ENCODE peak calls at places on chromosome 1, in eight cellular contexts. A is foreskin melanocyte, T is brain microvascular endothelial cell, R is cardiac muscle cell, L is T-helper 1 cell, I is AG08395, S is AG10803, F is mesendoderm. K is an unnamed sample.

GRCh38 chr1:184970691-184971161 is 3.6 kb downstream of the NIBAN1 start:
- DNase-seq in A (no peak), T (no peak), R (peak), L (no peak), I (no peak), S (peak), F (no peak), K (no peak)

GRCh38 chr1:205920159-205920558 is 23.1 kb downstream of the SLC26A9 start:
- DNase-seq in A (no peak), T (peak), R (peak), L (no peak), I (no peak), S (peak), F (no peak), K (no peak)

GRCh38 chr1:32364836-32365235 is 2.5 kb downstream of the TSSK3 start:
- DNase-seq in A (no peak), T (no peak), R (no peak), L (no peak), I (no peak), S (no peak), F (no peak), K (no peak)

GRCh38 chr1:111214884-111215283 is 12.6 kb upstream of the CHI3L2 start:
- DNase-seq in A (no peak), T (no peak), R (no peak), L (peak), I (no peak), S (no peak), F (no peak), K (no peak)

GRCh38 chr1:84265867-84266266 is 35.6 kb upstream of the SAMD13 start:
- DNase-seq in A (no peak), T (no peak), R (no peak), L (no peak), I (no peak), S (no peak), F (no peak), K (no peak)

GRCh38 chr1:40301066-40301465 is 16.0 kb downstream of the COL9A2 start:
- DNase-seq in A (no peak), T (no peak), R (no peak), L (no peak), I (no peak), S (no peak), F (no peak), K (peak)

GRCh38 chr1:169779970-169780369 is 14.7 kb downstream of the METTL18 start:
- DNase-seq in A (no peak), T (peak), R (no peak), L (no peak), I (no peak), S (no peak), F (no peak), K (no peak)

GRCh38 chr1:218658294-218658693 is 313.2 kb downstream of the TGFB2 start:
- DNase-seq in A (no peak), T (no peak), R (no peak), L (no peak), I (no peak), S (no peak), F (no peak), K (no peak)

GRCh38 chr1:205992218-205992882 is 10.8 kb downstream of the RAB7B start:
- DNase-seq in A (no peak), T (no peak), R (no peak), L (no peak), I (no peak), S (no peak), F (no peak), K (no peak)

GRCh38 chr1:93722081-93723031 is 40.7 kb upstream of the BCAR3 start:
- DNase-seq in A (peak), T (no peak), R (peak), L (no peak), I (no peak), S (no peak), F (peak), K (no peak)